ENCODE peak calls at places on chromosomes 11 and 22, in four cellular contexts. F is A549, N is HepG2, U is K562. A is an unnamed sample.

GRCh38 chr11:2570841-2571597 is 126.2 kb downstream of the KCNQ1 start:
- DNase-seq in F (no peak), N (no peak), U (no peak), A (no peak)

GRCh38 chr11:87141322-87141721 is 103.6 kb downstream of the TMEM135 start:
- DNase-seq in F (no peak), N (no peak), U (no peak), A (no peak)

GRCh38 chr11:116331381-116331780 is 441.4 kb downstream of the BUD13 start:
- DNase-seq in F (no peak), N (no peak), U (no peak), A (no peak)

GRCh38 chr11:15159085-15159484 is 44.4 kb downstream of the INSC start:
- DNase-seq in F (peak; percentile 11), N (no peak), U (peak; percentile 2), A (peak; percentile 49)

GRCh38 chr22:22720201-22720723 is 75.8 kb downstream of the GGTLC2 start:
- DNase-seq in F (no peak), N (peak; percentile 32), U (peak; percentile 93), A (peak; percentile 34)

GRCh38 chr22:28981818-28982499 is 79.7 kb downstream of the C22orf31 start:
- DNase-seq in F (no peak), N (peak; percentile 97), U (no peak), A (no peak)

GRCh38 chr22:24001314-24001713 is 3.9 kb downstream of the GSTT4 start:
- DNase-seq in F (no peak), N (no peak), U (no peak), A (no peak)

GRCh38 chr11:2750601-2751522 is 51.1 kb upstream of the KCNQ1OT1 start:
- DNase-seq in F (no peak), N (no peak), U (peak; percentile 50), A (no peak)

GRCh38 chr11:128628686-128629085 is 41.3 kb upstream of the ETS1 start:
- DNase-seq in F (no peak), N (no peak), U (no peak), A (no peak)

GRCh38 chr11:132999519-132999918 is 532.8 kb downstream of the OPCML start:
- DNase-seq in F (no peak), N (no peak), U (no peak), A (no peak)

GRCh38 chr11:69702239-69702668 is 1.6 kb downstream of the FGF19 start:
- DNase-seq in F (no peak), N (peak; percentile 69), U (no peak), A (no peak)

GRCh38 chr11:32427616-32427934 is 7.8 kb downstream of the WT1 start:
- DNase-seq in F (no peak), N (no peak), U (no peak), A (no peak)

GRCh38 chr11:32429477-32429876 is 5.9 kb downstream of the WT1 start:
- DNase-seq in F (no peak), N (no peak), U (no peak), A (no peak)

GRCh38 chr11:32427935-32428664 is 7.2 kb downstream of the WT1 start:
- DNase-seq in F (no peak), N (no peak), U (no peak), A (no peak)

GRCh38 chr11:32426819-32427615 is 8.3 kb downstream of the WT1 start:
- DNase-seq in F (no peak), N (no peak), U (peak; percentile 83), A (no peak)

GRCh38 chr11:32428665-32429293 is 6.6 kb downstream of the WT1 start:
- DNase-seq in F (no peak), N (no peak), U (no peak), A (no peak)
- TF ChIP-seq MAZ in F (no peak), N (no peak), U (no peak), A (no peak)

GRCh38 chr11:60095477-60096120 is 7.1 kb downstream of the MS4A2 start:
- DNase-seq in F (no peak), N (no peak), U (no peak), A (no peak)

GRCh38 chr11:60100511-60100910 is 12.0 kb downstream of the MS4A2 start:
- DNase-seq in F (no peak), N (no peak), U (no peak), A (no peak)

DNA sequence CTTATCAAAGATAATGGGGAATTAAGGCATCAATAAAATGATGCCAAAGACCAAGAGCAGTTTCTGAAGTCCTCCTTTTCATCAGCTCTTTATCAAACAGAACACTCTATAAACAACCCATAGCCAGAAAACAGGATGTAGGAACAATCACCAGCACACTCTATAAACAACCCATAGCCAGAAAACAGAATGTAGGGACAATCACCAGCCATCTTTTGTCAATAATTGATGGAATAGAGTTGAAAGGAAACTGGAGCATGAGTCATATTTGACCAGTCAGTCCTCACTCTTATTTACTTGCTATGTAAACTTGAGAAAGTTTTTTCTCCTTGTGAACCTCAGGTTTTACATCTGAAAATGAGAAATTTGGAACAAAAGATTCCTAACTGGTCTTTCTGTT is 10.0 kb downstream of the MS4A2 start:
- DNase-seq in F (no peak), N (peak; percentile 67), U (no peak), A (no peak)
- TF ChIP-seq MAZ in F (no peak), N (no peak), U (no peak), A (no peak)

GRCh38 chr11:107042748-107043147 is 24.5 kb upstream of the GUCY1A2 start:
- DNase-seq in F (no peak), N (no peak), U (no peak), A (no peak)
- TF ChIP-seq MAZ in F (no peak), N (no peak), U (no peak), A (no peak)

GRCh38 chr11:31160504-31161422 is 208.8 kb downstream of the DCDC1 start:
- DNase-seq in F (no peak), N (peak; percentile 7), U (peak; percentile 5), A (no peak)
- TF ChIP-seq MAZ in F (no peak), N (no peak), U (no peak), A (no peak)

DNA sequence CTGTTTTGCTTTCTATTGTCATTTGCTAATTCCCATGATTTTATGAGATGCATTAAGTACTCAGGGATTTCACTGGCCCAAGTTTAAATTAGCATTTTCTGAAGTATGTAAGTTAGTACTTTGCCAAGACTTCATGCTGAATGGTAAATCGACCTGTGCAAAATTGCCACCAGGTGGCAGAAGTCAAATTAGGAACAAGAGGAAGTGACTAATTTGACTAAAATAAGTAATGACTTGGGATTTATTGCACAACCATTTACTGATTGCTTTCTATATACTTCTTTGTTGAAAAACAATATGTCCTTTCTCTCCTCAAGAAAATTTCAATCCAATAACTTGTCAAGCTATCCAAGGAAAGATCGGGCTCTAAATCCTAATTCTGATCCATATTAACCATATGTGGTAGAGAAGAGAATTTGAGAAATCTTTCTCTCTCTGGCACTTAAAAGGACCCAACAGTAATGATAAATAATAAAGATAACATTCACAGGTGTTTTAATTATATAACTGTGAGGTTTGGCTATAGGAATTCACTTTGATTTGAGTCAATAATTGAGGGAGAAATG is 253.7 kb upstream of the CHORDC1 start:
- DNase-seq in F (no peak), N (peak; percentile 29), U (peak; percentile 15), A (peak; percentile 0)
- TF ChIP-seq MAZ in F (no peak), N (no peak), U (no peak), A (no peak)

DNA sequence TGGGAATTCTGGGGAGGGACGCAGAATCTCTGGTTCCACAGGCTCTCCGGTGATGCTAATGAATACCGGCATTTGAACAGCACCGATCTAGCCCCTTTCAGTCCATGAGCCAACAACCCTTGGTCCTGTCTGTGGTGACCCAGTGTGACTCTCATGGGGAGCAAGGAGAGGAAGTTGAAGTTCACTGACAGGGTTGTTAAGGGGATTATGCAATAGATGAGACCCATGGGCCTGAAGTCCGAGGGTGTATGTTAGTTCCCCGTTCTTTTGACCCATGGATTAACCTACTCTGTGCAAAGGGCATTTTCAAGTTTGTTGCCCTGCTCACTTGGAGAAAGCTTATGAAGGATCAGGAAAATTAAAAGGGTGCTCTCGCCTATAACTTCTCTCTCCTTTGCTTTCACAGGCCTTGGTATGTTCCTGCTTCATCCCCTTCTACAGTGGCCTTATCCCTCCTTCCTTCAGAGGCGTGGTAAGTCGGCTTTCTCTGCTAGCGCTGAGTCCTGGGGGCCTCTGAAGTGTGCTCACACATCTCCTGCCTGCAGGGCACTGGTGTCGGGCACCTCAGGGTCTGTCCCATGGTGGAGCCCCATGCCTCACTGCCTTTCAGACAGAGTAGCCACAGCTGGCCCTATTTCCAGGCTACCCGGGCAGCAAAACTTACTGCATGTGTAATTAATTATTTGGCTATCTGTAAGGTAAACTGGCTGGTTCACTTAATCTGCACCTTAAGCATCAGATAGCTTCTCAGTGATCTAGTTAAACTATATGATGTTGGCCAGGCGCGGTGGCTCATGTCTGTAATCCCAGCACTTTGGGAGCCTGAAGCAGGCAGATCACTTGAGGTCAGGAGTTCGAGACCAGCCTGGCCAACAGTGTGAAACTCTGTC is 5.1 kb downstream of the PNPLA3 start:
- DNase-seq in F (no peak), N (no peak), U (no peak), A (no peak)
- TF ChIP-seq MAZ in F (no peak), N (no peak), U (no peak), A (no peak)

GRCh38 chr11:48054994-48055291 is 74.6 kb downstream of the PTPRJ start:
- DNase-seq in F (no peak), N (no peak), U (no peak), A (no peak)

GRCh38 chr11:48052183-48053040 is 72.1 kb downstream of the PTPRJ start:
- DNase-seq in F (no peak), N (no peak), U (no peak), A (peak; percentile 85)

GRCh38 chr11:48056325-48057183 is 76.2 kb downstream of the PTPRJ start:
- DNase-seq in F (no peak), N (no peak), U (peak; percentile 28), A (no peak)

GRCh38 chr11:48058064-48058463 is 77.7 kb downstream of the PTPRJ start:
- DNase-seq in F (no peak), N (no peak), U (no peak), A (no peak)

DNA sequence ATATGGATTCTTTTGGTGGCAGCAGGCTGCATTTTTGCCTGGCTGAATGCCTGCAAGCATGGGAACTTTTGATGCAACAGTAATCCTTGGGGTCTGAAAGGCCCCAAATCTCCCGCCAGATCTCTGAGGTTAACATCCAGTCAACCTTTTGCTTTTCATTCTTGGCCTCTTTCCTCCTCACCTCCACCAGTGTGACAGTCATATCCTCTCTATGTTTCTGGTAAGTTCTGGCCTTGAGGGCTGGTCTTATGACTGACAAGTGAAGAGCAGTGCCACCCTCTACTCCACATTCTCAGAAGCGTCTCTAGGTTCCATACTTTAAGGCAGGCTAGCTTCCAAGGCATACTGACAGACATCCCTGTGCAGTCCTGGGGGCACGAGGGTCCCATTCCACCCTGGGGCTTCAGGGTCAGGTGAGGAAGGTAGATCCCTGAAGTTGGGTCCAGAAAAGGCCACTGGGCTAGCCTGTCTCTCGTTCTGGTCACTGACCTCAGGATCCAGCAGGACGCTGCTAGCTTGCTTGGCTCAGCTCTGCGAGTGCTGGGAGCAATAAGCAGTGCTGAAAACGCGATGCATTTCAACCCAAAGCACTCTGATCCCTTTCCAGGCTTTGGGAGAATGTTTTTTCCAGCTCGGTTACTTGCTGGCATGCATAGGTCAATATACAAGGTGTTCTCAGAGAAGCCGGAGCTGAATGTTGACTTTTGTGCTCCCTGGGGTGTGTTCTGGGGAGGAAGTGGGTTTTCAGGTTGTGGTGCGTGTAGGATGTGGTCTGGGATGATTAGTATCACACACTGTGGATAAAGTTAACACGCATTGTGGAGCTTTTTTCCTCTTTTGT is 75.2 kb downstream of the PTPRJ start:
- DNase-seq in F (no peak), N (peak; percentile 34), U (peak; percentile 56), A (peak; percentile 47)
- TF ChIP-seq MAZ in F (no peak), N (no peak), U (peak; percentile 24), A (no peak)

GRCh38 chr22:42321908-42322561 is 51.6 kb upstream of the TCF20 start:
- DNase-seq in F (no peak), N (no peak), U (no peak), A (no peak)
- TF ChIP-seq MAZ in F (no peak), N (no peak), U (no peak), A (no peak)